ENCODE peak calls at places on chromosomes 1 and 21, in five cellular contexts. T is lower leg skin, Z is ovary, L is endothelial cell of umbilical vein, N is A549. Q is an unnamed sample.

GRCh38 chr1:41813755-41814694 is 104.7 kb downstream of the HIVEP3 start:
- DNase-seq in Z (no peak), L (no peak), T (no peak), N (no peak), Q (no peak)

GRCh38 chr1:207748737-207749528 is 2.9 kb upstream of the CD46 start:
- DNase-seq in L (no peak), N (no peak), T (no peak), Z (no peak), Q (no peak)

GRCh38 chr1:47407481-47407880 is 8.6 kb upstream of the FOXE3 start:
- DNase-seq in N (no peak), T (no peak), L (no peak), Z (no peak), Q (no peak)

GRCh38 chr1:28143496-28144202 is 32.8 kb downstream of the PTAFR start:
- DNase-seq in L (no peak), N (no peak), Z (no peak), T (no peak), Q (no peak)

GRCh38 chr1:223017291-223017690 is 125.8 kb downstream of the TLR5 start:
- DNase-seq in Z (no peak), N (no peak), T (no peak), L (peak; percentile 16), Q (no peak)

GRCh38 chr1:189874715-189875440 is 602.8 kb downstream of the BRINP3 start:
- DNase-seq in Z (no peak), L (no peak), T (no peak), N (no peak), Q (no peak)

GRCh38 chr1:152047607-152047953 is 10.8 kb upstream of the S100A11 start:
- DNase-seq in L (no peak), Z (peak; percentile 30), N (peak; percentile 36), T (peak; percentile 89), Q (no peak)

GRCh38 chr21:17441370-17441769 is 71.5 kb upstream of the CXADR start:
- DNase-seq in T (no peak), Z (no peak), N (no peak), L (no peak), Q (no peak)

GRCh38 chr1:160726114-160726497 is 12.9 kb upstream of the SLAMF7 start:
- DNase-seq in N (no peak), Z (no peak), L (no peak), T (no peak), Q (peak; percentile 63)

GRCh38 chr1:3692593-3692992 is 40.3 kb downstream of the TP73 start:
- DNase-seq in T (no peak), Z (no peak), N (no peak), L (no peak), Q (no peak)

GRCh38 chr1:234603221-234604204 is 6.5 kb downstream of the IRF2BP2 start:
- DNase-seq in L (peak; percentile 66), Z (no peak), N (no peak), T (no peak), Q (peak; percentile 69)
- TF ChIP-seq POLR2A in L (no peak), Z (no peak), N (no peak), T (no peak), Q (peak; percentile 47)

GRCh38 chr1:94526152-94526551 is 15.4 kb downstream of the F3 start:
- DNase-seq in L (no peak), N (no peak), T (no peak), Z (no peak), Q (no peak)
- TF ChIP-seq POLR2A in L (no peak), N (no peak), T (no peak), Z (no peak), Q (no peak)

DNA sequence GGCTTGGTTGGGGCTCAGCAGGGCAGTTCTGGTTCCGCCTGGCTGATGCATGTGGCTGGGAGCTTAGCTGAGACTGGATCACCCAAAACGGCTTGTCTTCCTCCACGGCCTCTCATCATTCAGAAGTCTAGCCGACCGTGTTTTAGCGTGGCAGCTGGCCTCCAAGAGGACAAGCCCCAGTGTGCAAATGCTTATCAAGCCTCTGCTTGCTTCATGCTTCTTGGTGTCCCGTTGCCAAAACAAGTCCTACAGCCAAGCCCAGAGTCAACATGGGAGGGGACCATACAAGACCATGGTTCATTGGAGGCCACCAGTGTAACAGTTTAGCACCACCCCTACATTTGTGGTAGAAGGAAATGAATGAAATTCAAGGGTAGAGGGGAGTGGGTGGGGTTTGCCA is 10.5 kb upstream of the KDF1 start:
- DNase-seq in T (no peak), Z (no peak), N (no peak), L (no peak), Q (no peak)
- TF ChIP-seq POLR2A in T (no peak), Z (no peak), N (no peak), L (no peak), Q (no peak)

DNA sequence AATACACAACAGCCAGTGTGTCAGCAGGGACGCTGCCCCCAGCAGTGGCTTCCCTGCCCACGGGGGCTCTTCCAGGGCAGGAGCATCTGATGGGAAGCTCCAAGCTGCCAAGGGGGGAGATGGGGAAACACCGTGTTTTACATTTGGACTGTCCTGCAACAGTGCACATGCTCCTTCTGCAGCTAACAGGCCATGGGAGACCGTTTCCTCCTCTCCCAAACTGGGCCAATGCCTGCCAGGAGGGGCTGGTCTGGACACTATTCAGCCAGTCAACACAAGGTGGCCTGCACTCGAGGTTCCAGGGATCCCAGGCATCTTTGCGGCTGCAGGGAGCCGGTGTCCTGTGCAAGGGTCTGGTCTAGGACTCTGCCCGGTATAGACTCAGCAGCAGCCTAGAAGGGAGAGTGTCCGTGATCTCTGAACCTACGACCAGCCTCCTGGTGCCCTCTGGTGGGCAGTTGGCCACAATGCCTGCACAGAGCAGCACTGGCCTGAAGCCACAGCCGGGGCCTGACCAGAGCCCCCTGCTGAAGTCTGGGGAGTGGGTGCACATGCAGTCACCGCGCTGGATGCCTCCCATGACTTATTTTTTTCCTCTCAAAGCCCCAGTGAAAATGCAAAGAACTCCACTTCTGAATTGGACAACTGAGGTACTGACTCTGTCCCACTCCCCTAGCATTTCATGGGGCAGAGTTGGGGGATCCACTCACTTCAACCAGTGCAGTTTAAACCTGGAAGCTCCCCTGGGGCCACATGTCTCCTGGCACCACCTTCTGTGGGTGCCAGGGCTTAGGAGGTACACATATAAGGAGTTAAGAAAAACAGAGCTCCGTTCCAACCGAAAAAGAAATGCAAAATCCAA is 33.3 kb downstream of the RCC2 start:
- DNase-seq in N (peak; percentile 70), T (no peak), L (peak; percentile 44), Z (peak; percentile 67), Q (peak; percentile 68)
- TF ChIP-seq POLR2A in N (no peak), T (no peak), L (no peak), Z (no peak), Q (no peak)

DNA sequence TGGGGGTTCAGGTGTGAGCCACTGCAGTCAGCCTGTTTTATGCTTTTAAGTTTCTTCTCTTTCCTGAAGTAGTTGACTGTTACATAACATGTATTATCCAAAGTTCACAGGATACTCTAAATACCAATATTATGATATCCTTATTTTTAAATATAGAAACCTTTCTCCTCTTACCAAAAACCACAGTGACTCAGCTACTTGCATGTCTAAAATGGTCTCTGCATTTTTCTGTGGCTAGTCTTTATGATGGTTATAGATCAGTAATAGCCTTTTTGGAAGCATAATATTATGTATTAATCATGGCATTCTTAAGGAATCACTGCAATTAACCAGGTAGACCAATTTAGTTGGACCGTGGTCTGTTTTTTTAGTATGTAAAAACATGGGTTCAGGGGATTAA is 210.8 kb upstream of the CACYBP start:
- DNase-seq in L (no peak), N (no peak), T (no peak), Z (no peak), Q (no peak)
- TF ChIP-seq POLR2A in L (no peak), N (no peak), T (no peak), Z (no peak), Q (no peak)

DNA sequence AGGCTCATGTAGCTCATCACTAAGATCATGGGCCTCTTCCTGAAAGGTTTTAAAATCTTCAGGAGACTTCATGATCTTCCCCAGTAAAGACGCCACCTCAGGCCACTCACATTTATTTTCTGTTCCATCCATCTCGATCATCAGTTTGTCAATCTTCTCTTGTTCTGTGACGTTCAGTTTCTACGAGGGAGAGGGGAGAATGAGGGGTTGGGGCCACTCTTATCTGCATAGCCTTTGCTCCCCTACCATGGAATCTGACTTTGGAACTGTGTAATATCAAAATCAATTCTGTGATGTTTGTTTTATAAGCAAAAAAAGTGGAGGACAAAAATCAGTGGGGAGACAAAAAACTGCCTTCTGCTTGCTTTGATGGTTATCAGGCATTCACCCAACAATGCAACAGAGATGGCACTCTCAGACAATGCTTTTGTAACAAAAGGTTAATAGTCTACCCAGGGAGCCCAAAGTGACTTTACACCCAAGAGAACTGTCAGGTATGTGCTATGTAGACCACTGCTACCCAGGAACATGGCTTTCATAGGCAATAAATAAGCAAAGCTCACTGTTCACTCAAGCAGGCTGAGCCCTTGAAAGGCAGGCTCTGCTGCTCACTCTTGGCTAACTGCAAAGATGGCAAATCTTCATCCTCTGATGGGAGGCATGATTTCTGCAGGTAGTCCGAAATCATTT is 10.5 kb downstream of the ENO1 start:
- DNase-seq in N (no peak), T (no peak), Z (no peak), L (no peak), Q (no peak)
- TF ChIP-seq POLR2A in N (no peak), T (no peak), Z (no peak), L (no peak), Q (no peak)

DNA sequence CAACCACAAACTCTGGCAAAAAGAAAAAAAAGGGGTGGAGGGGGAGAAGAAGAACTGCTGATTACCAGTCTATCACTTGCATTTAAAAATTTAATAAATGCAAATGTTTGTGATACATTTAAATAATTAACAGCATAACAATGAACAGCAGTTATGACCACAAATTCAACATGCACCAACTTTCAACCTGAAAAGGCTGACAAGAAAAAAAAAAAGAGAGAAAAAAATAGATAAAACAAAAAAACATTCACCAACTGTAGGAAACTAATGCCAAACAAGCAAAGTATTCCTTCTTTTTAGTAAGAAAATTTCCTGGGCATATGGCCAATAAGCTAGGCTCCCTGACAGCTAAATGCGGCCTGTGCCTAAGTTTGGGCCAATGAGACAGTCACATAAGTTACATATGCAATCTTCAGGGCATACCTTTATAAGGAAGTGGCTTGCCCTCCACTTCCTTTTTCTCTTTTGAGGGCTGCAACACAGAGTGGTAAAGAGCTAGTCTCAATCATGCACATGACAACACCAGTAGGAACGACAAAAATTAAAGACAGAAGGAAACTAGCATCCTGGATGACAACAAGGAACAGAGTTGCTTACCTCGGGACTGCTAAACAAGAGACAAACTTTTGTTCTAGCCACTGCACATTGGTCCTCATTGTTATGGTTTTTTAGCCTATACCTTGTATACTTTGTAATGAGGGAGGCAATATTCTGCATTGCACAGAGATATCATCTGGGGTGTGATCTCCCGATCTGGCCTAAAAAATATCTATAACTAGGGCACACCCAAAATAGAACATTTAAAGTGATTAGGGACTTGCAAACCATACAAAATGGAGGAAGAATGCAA is 24.2 kb upstream of the PHTF1 start:
- DNase-seq in L (peak; percentile 19), Z (no peak), T (no peak), N (no peak), Q (peak; percentile 72)
- TF ChIP-seq POLR2A in L (no peak), Z (no peak), T (no peak), N (no peak), Q (no peak)